ENCODE peak calls at places on chromosomes 4 and X, in five cellular contexts. One of them, this sample, is unnamed.

GRCh38 chrX:155048997-155049619 is 21.8 kb downstream of the CMC4 start:
- DNase-seq in iris pigment epithelial cell: peak; percentile 67
- DNase-seq in memory B cell: peak; percentile 18
- DNase-seq in pancreas: peak; percentile 61
- DNase-seq in NCI-H510A treated with DMSO at 0.1 percent for 48 hours: peak; percentile 1
- DNase-seq in this sample: peak; percentile 80

GRCh38 chr4:71138007-71138600 is 144.7 kb downstream of the DCK start:
- DNase-seq in iris pigment epithelial cell: no peak
- DNase-seq in pancreas: peak; percentile 20
- DNase-seq in memory B cell: no peak
- DNase-seq in NCI-H510A treated with DMSO at 0.1 percent for 48 hours: no peak
- DNase-seq in this sample: no peak

GRCh38 chrX:118497180-118497814 is 1.7 kb downstream of the DOCK11 start:
- DNase-seq in iris pigment epithelial cell: no peak
- DNase-seq in memory B cell: no peak
- DNase-seq in pancreas: no peak
- DNase-seq in NCI-H510A treated with DMSO at 0.1 percent for 48 hours: no peak
- DNase-seq in this sample: no peak

GRCh38 chr4:10015140-10015753 is 6.0 kb downstream of the SLC2A9 start:
- DNase-seq in NCI-H510A treated with DMSO at 0.1 percent for 48 hours: peak; percentile 45
- DNase-seq in iris pigment epithelial cell: peak; percentile 48
- DNase-seq in pancreas: peak; percentile 52
- DNase-seq in memory B cell: no peak
- DNase-seq in this sample: peak; percentile 79

GRCh38 chr4:21845663-21846062 is 102.9 kb downstream of the KCNIP4 start:
- DNase-seq in NCI-H510A treated with DMSO at 0.1 percent for 48 hours: no peak
- DNase-seq in iris pigment epithelial cell: no peak
- DNase-seq in memory B cell: no peak
- DNase-seq in pancreas: no peak
- DNase-seq in this sample: peak; percentile 6

GRCh38 chrX:150805736-150806135 is 92.7 kb downstream of the CD99L2 start:
- DNase-seq in memory B cell: no peak
- DNase-seq in NCI-H510A treated with DMSO at 0.1 percent for 48 hours: no peak
- DNase-seq in iris pigment epithelial cell: peak; percentile 42
- DNase-seq in pancreas: no peak
- DNase-seq in this sample: peak; percentile 5

GRCh38 chrX:38817004-38817703 is 15.9 kb downstream of the MID1IP1 start:
- DNase-seq in memory B cell: no peak
- DNase-seq in iris pigment epithelial cell: peak; percentile 39
- DNase-seq in pancreas: peak; percentile 30
- DNase-seq in NCI-H510A treated with DMSO at 0.1 percent for 48 hours: peak; percentile 18
- DNase-seq in this sample: peak; percentile 57

GRCh38 chrX:102835504-102836146 is 101.4 kb upstream of the RAB40AL start:
- DNase-seq in iris pigment epithelial cell: peak; percentile 42
- DNase-seq in memory B cell: no peak
- DNase-seq in NCI-H510A treated with DMSO at 0.1 percent for 48 hours: no peak
- DNase-seq in pancreas: peak; percentile 29
- DNase-seq in this sample: peak; percentile 61

GRCh38 chr4:148214529-148215166 is 227.6 kb downstream of the NR3C2 start:
- DNase-seq in iris pigment epithelial cell: peak; percentile 8
- DNase-seq in NCI-H510A treated with DMSO at 0.1 percent for 48 hours: no peak
- DNase-seq in pancreas: peak; percentile 72
- DNase-seq in memory B cell: no peak
- DNase-seq in this sample: no peak

GRCh38 chr4:11765849-11766453 is 337.3 kb upstream of the HS3ST1 start:
- DNase-seq in iris pigment epithelial cell: peak; percentile 35
- DNase-seq in pancreas: peak; percentile 22
- DNase-seq in memory B cell: peak; percentile 5
- DNase-seq in NCI-H510A treated with DMSO at 0.1 percent for 48 hours: peak; percentile 34
- DNase-seq in this sample: peak; percentile 72

GRCh38 chrX:153361781-153362397 is 27.9 kb downstream of the ZNF275 start:
- DNase-seq in NCI-H510A treated with DMSO at 0.1 percent for 48 hours: no peak
- DNase-seq in memory B cell: no peak
- DNase-seq in iris pigment epithelial cell: no peak
- DNase-seq in pancreas: no peak
- DNase-seq in this sample: no peak

GRCh38 chr4:165343353-165344191 is 16.1 kb downstream of the MSMO1 start:
- DNase-seq in iris pigment epithelial cell: no peak
- DNase-seq in pancreas: no peak
- DNase-seq in memory B cell: no peak
- DNase-seq in NCI-H510A treated with DMSO at 0.1 percent for 48 hours: peak; percentile 10
- DNase-seq in this sample: no peak

GRCh38 chr4:37891221-37892159 is 606 bp downstream of the TBC1D1 start:
- DNase-seq in NCI-H510A treated with DMSO at 0.1 percent for 48 hours: no peak
- DNase-seq in memory B cell: peak; percentile 41
- DNase-seq in pancreas: no peak
- DNase-seq in iris pigment epithelial cell: no peak
- DNase-seq in this sample: peak; percentile 26

GRCh38 chr4:165440415-165440882 is 61.6 kb downstream of the CPE start:
- DNase-seq in memory B cell: no peak
- DNase-seq in pancreas: no peak
- DNase-seq in iris pigment epithelial cell: peak; percentile 74
- DNase-seq in NCI-H510A treated with DMSO at 0.1 percent for 48 hours: no peak
- DNase-seq in this sample: peak; percentile 82

GRCh38 chr4:11470709-11471441 is 42.2 kb upstream of the HS3ST1 start:
- DNase-seq in memory B cell: no peak
- DNase-seq in NCI-H510A treated with DMSO at 0.1 percent for 48 hours: no peak
- DNase-seq in pancreas: no peak
- DNase-seq in iris pigment epithelial cell: no peak
- DNase-seq in this sample: no peak

GRCh38 chrX:24266996-24267395 is 46.9 kb downstream of the SUPT20HL2 start:
- DNase-seq in NCI-H510A treated with DMSO at 0.1 percent for 48 hours: no peak
- DNase-seq in memory B cell: no peak
- DNase-seq in pancreas: no peak
- DNase-seq in iris pigment epithelial cell: peak; percentile 28
- DNase-seq in this sample: no peak

GRCh38 chrX:66200050-66200664 is 36.1 kb downstream of the HEPH start:
- DNase-seq in memory B cell: no peak
- DNase-seq in NCI-H510A treated with DMSO at 0.1 percent for 48 hours: no peak
- DNase-seq in pancreas: no peak
- DNase-seq in iris pigment epithelial cell: no peak
- DNase-seq in this sample: no peak